ENCODE peak calls at places on chromosomes 3 and 15, in four cellular contexts. E, C, U and M are unnamed samples.
A peak's percentile ranks its signal among the peaks of the same experiment; 100 is the strongest.

GRCh38 chr3:122938756-122939425 is 88.7 kb downstream of the SEMA5B start:
- DNase-seq in E (peak; percentile 32), C (no peak), U (no peak), M (no peak)

GRCh38 chr3:65642903-65643302 is 395.8 kb downstream of the MAGI1 start:
- DNase-seq in E (no peak), C (no peak), U (no peak), M (no peak)

GRCh38 chr3:111829023-111829422 is 30.0 kb upstream of the PHLDB2 start:
- DNase-seq in E (no peak), C (no peak), U (no peak), M (no peak)

GRCh38 chr15:91926871-91927270 is 73.4 kb downstream of the SLCO3A1 start:
- DNase-seq in E (no peak), C (no peak), U (no peak), M (no peak)

GRCh38 chr15:88635343-88635742 is 3.5 kb upstream of the ISG20 start:
- DNase-seq in E (no peak), C (peak; percentile 57), U (no peak), M (no peak)

GRCh38 chr3:9041626-9042025 is 78.4 kb upstream of the RAD18 start:
- DNase-seq in E (no peak), C (no peak), U (no peak), M (no peak)

GRCh38 chr15:25238716-25239470 is 199.9 kb downstream of the UBE3A start:
- DNase-seq in E (no peak), C (no peak), U (peak; percentile 49), M (peak; percentile 37)

GRCh38 chr15:27353837-27354236 is 382.9 kb downstream of the GABRG3 start:
- DNase-seq in E (no peak), C (no peak), U (no peak), M (no peak)

GRCh38 chr3:11555211-11555782 is 88.4 kb downstream of the VGLL4 start:
- DNase-seq in E (no peak), C (no peak), U (no peak), M (no peak)

GRCh38 chr15:90836296-90836871 is 32.0 kb upstream of the FURIN start:
- DNase-seq in E (no peak), C (no peak), U (no peak), M (no peak)

GRCh38 chr15:60590935-60591490 is 112.1 kb upstream of the ICE2 start:
- DNase-seq in E (peak; percentile 55), C (peak; percentile 55), U (peak; percentile 80), M (peak; percentile 80)

GRCh38 chr15:92343869-92344643 is 49.6 kb upstream of the ST8SIA2 start:
- DNase-seq in E (no peak), C (no peak), U (no peak), M (no peak)

GRCh38 chr3:119716998-119717397 is 14.2 kb downstream of the CFAP91 start:
- DNase-seq in E (peak; percentile 32), C (peak; percentile 44), U (no peak), M (no peak)

GRCh38 chr3:36837089-36837488 is 72.7 kb upstream of the DCLK3 start:
- DNase-seq in E (no peak), C (no peak), U (no peak), M (no peak)

GRCh38 chr3:34260991-34261365 is 462.5 kb downstream of the PDCD6IP start:
- DNase-seq in E (no peak), C (no peak), U (no peak), M (no peak)

GRCh38 chr3:114550155-114550554 is 256.3 kb downstream of the TIGIT start:
- DNase-seq in E (no peak), C (no peak), U (no peak), M (no peak)

GRCh38 chr3:48607519-48607918 is 1.9 kb downstream of the UQCRC1 start:
- DNase-seq in E (no peak), C (peak; percentile 33), U (no peak), M (peak; percentile 8)

GRCh38 chr3:190718097-190718496 is 144.4 kb downstream of the GMNC start:
- DNase-seq in E (no peak), C (no peak), U (no peak), M (peak; percentile 1)

GRCh38 chr15:25059698-25060471 is 105.1 kb downstream of the SNRPN start:
- DNase-seq in E (no peak), C (no peak), U (peak; percentile 32), M (no peak)

GRCh38 chr3:8709801-8710524 is 23.6 kb upstream of the CAV3 start:
- DNase-seq in E (peak; percentile 37), C (no peak), U (no peak), M (no peak)

GRCh38 chr15:88018865-88019626 is 237.5 kb downstream of the NTRK3 start:
- DNase-seq in E (no peak), C (no peak), U (no peak), M (no peak)

GRCh38 chr15:56886878-56887781 is 31.3 kb upstream of the TCF12 start:
- DNase-seq in E (peak; percentile 95), C (peak; percentile 95), U (peak; percentile 98), M (peak; percentile 95)

GRCh38 chr3:123584284-123584987 is 417 bp downstream of the HACD2 start:
- DNase-seq in E (peak; percentile 67), C (peak; percentile 55), U (no peak), M (no peak)

GRCh38 chr3:72818092-72818721 is 30.0 kb downstream of the SHQ1 start:
- DNase-seq in E (no peak), C (no peak), U (no peak), M (no peak)

GRCh38 chr15:53312707-53313106 is 446.8 kb downstream of the WDR72 start:
- DNase-seq in E (no peak), C (no peak), U (no peak), M (no peak)

GRCh38 chr3:128282392-128283196 is 129.3 kb downstream of the EEFSEC start:
- DNase-seq in E (no peak), C (peak; percentile 21), U (peak; percentile 58), M (no peak)

GRCh38 chr3:172703966-172704365 is 6.9 kb downstream of the NCEH1 start:
- DNase-seq in E (no peak), C (no peak), U (no peak), M (no peak)

GRCh38 chr3:47010050-47010712 is 30.7 kb downstream of the NBEAL2 start:
- DNase-seq in E (peak; percentile 23), C (peak; percentile 11), U (peak; percentile 74), M (peak; percentile 81)
- TF ChIP-seq CTCF in E (no peak), C (no peak), U (no peak), M (no peak)

DNA sequence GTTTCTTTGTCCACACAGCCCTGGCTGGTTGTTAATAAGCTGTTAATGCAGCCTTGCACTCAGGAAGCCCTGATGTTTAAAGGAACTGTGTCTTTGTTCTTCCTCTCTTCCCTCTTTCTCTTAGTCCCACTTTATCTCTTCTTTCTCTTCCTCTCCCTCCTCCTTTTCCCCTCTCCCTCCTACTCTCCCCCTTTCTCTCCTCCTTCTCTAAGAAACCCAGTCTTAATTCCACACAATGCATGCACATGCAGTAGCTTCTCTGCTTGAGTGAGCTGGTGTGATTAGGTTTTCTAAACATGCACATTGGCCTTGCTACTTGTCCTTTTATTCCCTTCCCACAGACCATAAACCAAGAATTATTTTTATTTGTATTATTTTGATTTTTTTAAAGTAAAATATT is 7.4 kb downstream of the GHRL start:
- DNase-seq in E (no peak), C (no peak), U (no peak), M (no peak)
- H3K36me3 ChIP-seq in E (peaks cover 78% of the 10 kb centered on the region), C (no peaks in the 10 kb centered on the region), U (peaks cover 49% of the 10 kb centered on the region), M (no peaks in the 10 kb centered on the region)

DNA sequence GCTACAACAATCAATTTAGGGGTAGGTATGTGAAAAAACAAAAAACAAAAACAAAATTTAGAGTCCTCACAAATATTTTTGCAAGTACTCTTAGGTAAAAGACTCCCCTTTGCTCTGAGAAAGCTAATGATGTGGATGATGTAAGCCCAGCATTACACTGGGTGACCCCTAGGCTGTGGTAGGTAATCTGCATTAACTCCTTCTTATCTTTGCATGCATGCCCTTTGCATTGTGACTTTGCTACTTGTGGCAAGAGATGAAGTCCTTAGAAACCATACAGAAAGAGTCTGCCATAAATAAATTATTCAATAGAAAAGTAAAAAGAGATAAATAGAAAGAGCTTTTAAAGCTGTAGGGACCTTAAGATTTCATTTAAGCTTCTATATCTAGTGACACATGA is 159.7 kb upstream of the MBNL1 start:
- DNase-seq in E (no peak), C (no peak), U (no peak), M (no peak)
- H3K4me1 ChIP-seq in E (no peaks in the 10 kb centered on the region), C (no peaks in the 10 kb centered on the region), U (no peaks in the 10 kb centered on the region), M (no peaks in the 10 kb centered on the region)

DNA sequence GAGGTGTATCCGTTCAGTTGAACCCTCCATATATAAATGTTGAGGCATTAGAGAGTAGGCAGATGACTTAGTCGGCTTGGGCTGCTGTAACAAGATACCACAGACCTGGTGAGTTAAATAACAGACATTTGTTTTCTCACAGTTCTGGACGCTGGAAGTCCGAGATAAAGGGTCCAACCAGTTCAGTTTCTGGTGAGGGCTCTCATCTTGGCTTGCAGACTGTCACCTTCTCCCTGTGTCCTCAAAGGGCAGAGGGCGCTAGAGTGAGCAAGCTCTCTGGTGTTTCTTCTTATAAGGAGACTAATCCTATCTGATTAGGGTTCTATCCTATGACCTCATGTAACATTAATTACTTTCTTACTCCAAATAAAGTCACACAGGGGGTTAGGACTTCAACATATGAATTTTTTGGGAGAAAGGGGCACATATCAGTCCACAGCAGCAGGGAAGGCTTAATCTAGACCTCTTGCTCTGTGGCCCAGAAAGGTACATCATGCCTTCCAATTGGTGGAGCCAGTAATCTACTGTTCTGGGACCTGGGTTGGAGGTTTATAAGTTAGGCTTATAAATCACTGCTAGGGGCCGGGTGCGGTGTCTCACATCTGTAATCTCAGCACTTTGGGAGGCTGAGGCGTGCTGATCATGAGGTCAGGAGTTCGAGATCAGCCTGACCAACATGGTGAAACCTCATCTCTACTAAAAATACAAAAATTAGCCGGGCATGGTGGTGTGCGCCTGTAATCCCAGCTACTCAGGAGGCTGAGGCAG is 26.3 kb upstream of the SLC28A2 start:
- DNase-seq in E (no peak), C (no peak), U (no peak), M (no peak)
- TF ChIP-seq CTCF in E (no peak), C (no peak), U (no peak), M (no peak)

GRCh38 chr15:52031542-52031941 is 12.5 kb downstream of the MAPK6 start:
- DNase-seq in E (no peak), C (peak; percentile 36), U (no peak), M (no peak)
- H3K36me3 ChIP-seq in E (peaks cover 4% of the 10 kb centered on the region), C (no peaks in the 10 kb centered on the region), U (peaks cover 6% of the 10 kb centered on the region), M (peaks cover 5% of the 10 kb centered on the region)

GRCh38 chr15:37083610-37084009 is 16.7 kb downstream of the MEIS2 start:
- DNase-seq in E (no peak), C (no peak), U (no peak), M (no peak)
- H3K4me1 ChIP-seq in E (no peaks in the 10 kb centered on the region), C (peaks cover 36% of the 10 kb centered on the region), U (peaks cover 11% of the 10 kb centered on the region), M (peaks cover 5% of the 10 kb centered on the region)

DNA sequence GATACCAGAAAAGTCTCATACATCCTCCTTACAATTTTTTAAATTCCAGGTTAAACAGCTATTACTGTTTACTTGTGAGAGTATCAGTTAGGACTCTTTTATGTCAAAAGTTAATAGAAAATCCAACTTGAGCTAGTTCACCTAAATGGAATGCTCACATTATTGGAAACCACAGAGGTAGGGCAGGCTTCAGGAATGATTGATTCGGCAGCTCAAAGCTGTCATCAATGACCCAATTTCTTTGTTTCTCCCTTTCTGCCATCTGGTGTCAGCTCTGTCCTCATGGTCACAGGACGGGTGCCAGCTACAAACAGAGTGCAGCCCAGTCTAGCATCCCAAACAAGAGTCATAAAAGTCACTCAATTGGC is 32.2 kb downstream of the CFAP20DC start:
- DNase-seq in E (no peak), C (no peak), U (no peak), M (no peak)
- TF ChIP-seq CTCF in E (no peak), C (no peak), U (no peak), M (no peak)

GRCh38 chr15:40412095-40412759 is 6.6 kb downstream of the IVD start:
- DNase-seq in E (peak; percentile 76), C (peak; percentile 83), U (no peak), M (no peak)
- H3K36me3 ChIP-seq in E (peaks cover 98% of the 10 kb centered on the region), C (no peaks in the 10 kb centered on the region), U (peaks cover 85% of the 10 kb centered on the region), M (peaks cover 4% of the 10 kb centered on the region)